ENCODE peak calls at places on chromosomes 11 and 22, in ten cellular contexts. One of them, this sample, is unnamed.
A peak's percentile ranks its signal among the peaks of the same experiment; 100 is the strongest.

GRCh38 chr11:133893381-133893780 is 48.1 kb upstream of the SPATA19 start:
- DNase-seq in HCT116: no peak
- DNase-seq in heart left ventricle: peak; percentile 4
- DNase-seq in DMS53: no peak
- DNase-seq in stimulated activated CD8-positive, alpha-beta memory T cell treated with anti-CD3 and anti-CD28 coated beads, Interleukin-7, amount 100 ng/mL, for 24 hours: no peak
- DNase-seq in activated CD4-positive, alpha-beta T cell treated with anti-CD3 and anti-CD28 coated beads for 1 hour: no peak
- DNase-seq in NCI-H510A treated with DMSO at 0.1 percent for 48 hours: no peak
- DNase-seq in AG20443: no peak
- DNase-seq in NCI-H146: no peak
- DNase-seq in KBM-7: no peak
- DNase-seq in this sample: no peak

GRCh38 chr22:26679003-26679629 is 21.7 kb downstream of the MIAT start:
- DNase-seq in HCT116: peak; percentile 53
- DNase-seq in heart left ventricle: peak; percentile 65
- DNase-seq in DMS53: peak; percentile 60
- DNase-seq in stimulated activated CD8-positive, alpha-beta memory T cell treated with anti-CD3 and anti-CD28 coated beads, Interleukin-7, amount 100 ng/mL, for 24 hours: peak; percentile 50
- DNase-seq in activated CD4-positive, alpha-beta T cell treated with anti-CD3 and anti-CD28 coated beads for 1 hour: peak; percentile 54
- DNase-seq in NCI-H510A treated with DMSO at 0.1 percent for 48 hours: peak; percentile 47
- DNase-seq in AG20443: peak; percentile 87
- DNase-seq in NCI-H146: peak; percentile 39
- DNase-seq in KBM-7: peak; percentile 88
- DNase-seq in this sample: peak; percentile 55

GRCh38 chr11:46348986-46349401 is 1.7 kb downstream of the DGKZ start:
- DNase-seq in HCT116: no peak
- DNase-seq in heart left ventricle: no peak
- DNase-seq in DMS53: no peak
- DNase-seq in stimulated activated CD8-positive, alpha-beta memory T cell treated with anti-CD3 and anti-CD28 coated beads, Interleukin-7, amount 100 ng/mL, for 24 hours: no peak
- DNase-seq in activated CD4-positive, alpha-beta T cell treated with anti-CD3 and anti-CD28 coated beads for 1 hour: peak; percentile 39
- DNase-seq in NCI-H510A treated with DMSO at 0.1 percent for 48 hours: no peak
- DNase-seq in AG20443: no peak
- DNase-seq in NCI-H146: no peak
- DNase-seq in KBM-7: peak; percentile 32
- DNase-seq in this sample: no peak

GRCh38 chr22:24437820-24438328 is 10.5 kb downstream of the ADORA2A start:
- DNase-seq in HCT116: no peak
- DNase-seq in heart left ventricle: no peak
- DNase-seq in DMS53: no peak
- DNase-seq in stimulated activated CD8-positive, alpha-beta memory T cell treated with anti-CD3 and anti-CD28 coated beads, Interleukin-7, amount 100 ng/mL, for 24 hours: no peak
- DNase-seq in activated CD4-positive, alpha-beta T cell treated with anti-CD3 and anti-CD28 coated beads for 1 hour: no peak
- DNase-seq in NCI-H510A treated with DMSO at 0.1 percent for 48 hours: no peak
- DNase-seq in AG20443: no peak
- DNase-seq in NCI-H146: no peak
- DNase-seq in KBM-7: no peak
- DNase-seq in this sample: no peak

GRCh38 chr11:1507381-1508140 is 21.0 kb upstream of the MOB2 start:
- DNase-seq in HCT116: no peak
- DNase-seq in heart left ventricle: no peak
- DNase-seq in DMS53: no peak
- DNase-seq in stimulated activated CD8-positive, alpha-beta memory T cell treated with anti-CD3 and anti-CD28 coated beads, Interleukin-7, amount 100 ng/mL, for 24 hours: no peak
- DNase-seq in activated CD4-positive, alpha-beta T cell treated with anti-CD3 and anti-CD28 coated beads for 1 hour: no peak
- DNase-seq in NCI-H510A treated with DMSO at 0.1 percent for 48 hours: no peak
- DNase-seq in AG20443: no peak
- DNase-seq in NCI-H146: no peak
- DNase-seq in KBM-7: no peak
- DNase-seq in this sample: no peak

GRCh38 chr11:22703561-22703960 is 37.1 kb downstream of the GAS2 start:
- DNase-seq in HCT116: no peak
- DNase-seq in heart left ventricle: no peak
- DNase-seq in DMS53: peak; percentile 98
- DNase-seq in stimulated activated CD8-positive, alpha-beta memory T cell treated with anti-CD3 and anti-CD28 coated beads, Interleukin-7, amount 100 ng/mL, for 24 hours: no peak
- DNase-seq in activated CD4-positive, alpha-beta T cell treated with anti-CD3 and anti-CD28 coated beads for 1 hour: no peak
- DNase-seq in NCI-H510A treated with DMSO at 0.1 percent for 48 hours: peak; percentile 87
- DNase-seq in AG20443: no peak
- DNase-seq in NCI-H146: no peak
- DNase-seq in KBM-7: no peak
- DNase-seq in this sample: no peak

GRCh38 chr11:77819411-77819920 is 1.1 kb downstream of the RSF1 start:
- DNase-seq in HCT116: peak; percentile 76
- DNase-seq in heart left ventricle: peak; percentile 86
- DNase-seq in DMS53: peak; percentile 97
- DNase-seq in stimulated activated CD8-positive, alpha-beta memory T cell treated with anti-CD3 and anti-CD28 coated beads, Interleukin-7, amount 100 ng/mL, for 24 hours: peak; percentile 64
- DNase-seq in activated CD4-positive, alpha-beta T cell treated with anti-CD3 and anti-CD28 coated beads for 1 hour: peak; percentile 77
- DNase-seq in NCI-H510A treated with DMSO at 0.1 percent for 48 hours: peak; percentile 95
- DNase-seq in AG20443: peak; percentile 92
- DNase-seq in NCI-H146: peak; percentile 82
- DNase-seq in KBM-7: peak; percentile 90
- DNase-seq in this sample: peak; percentile 80

GRCh38 chr11:85967457-85967856 is 101.4 kb downstream of the PICALM start:
- DNase-seq in HCT116: no peak
- DNase-seq in heart left ventricle: no peak
- DNase-seq in DMS53: no peak
- DNase-seq in stimulated activated CD8-positive, alpha-beta memory T cell treated with anti-CD3 and anti-CD28 coated beads, Interleukin-7, amount 100 ng/mL, for 24 hours: no peak
- DNase-seq in activated CD4-positive, alpha-beta T cell treated with anti-CD3 and anti-CD28 coated beads for 1 hour: no peak
- DNase-seq in NCI-H510A treated with DMSO at 0.1 percent for 48 hours: no peak
- DNase-seq in AG20443: no peak
- DNase-seq in NCI-H146: no peak
- DNase-seq in KBM-7: no peak
- DNase-seq in this sample: no peak